ENCODE peak calls at places on chromosomes 6 and 20, in eight cellular contexts. X is nephron progenitor cell, J is upper lobe of right lung, Q is D721Med, E is left ventricle myocardium inferior, N is B cell, W is IMR-90, S is tibial artery. V is an unnamed sample.

GRCh38 chr6:41901882-41902519 is 6.8 kb upstream of the USP49 start:
- DNase-seq in X (no peak), J (no peak), Q (no peak), E (no peak), N (no peak), W (peak; percentile 16), S (no peak), V (no peak)

GRCh38 chr6:37007340-37008043 is 2.0 kb downstream of the FGD2 start:
- DNase-seq in X (no peak), J (peak; percentile 65), Q (no peak), E (no peak), N (peak; percentile 78), W (no peak), S (no peak), V (no peak)

GRCh38 chr6:83055366-83055964 is 10.2 kb downstream of the UBE3D start:
- DNase-seq in X (peak; percentile 55), J (no peak), Q (peak; percentile 25), E (no peak), N (peak; percentile 45), W (peak; percentile 47), S (no peak), V (no peak)

GRCh38 chr6:122049341-122049740 is 350.1 kb upstream of the HSF2 start:
- DNase-seq in X (peak; percentile 12), J (no peak), Q (no peak), E (peak; percentile 21), N (no peak), W (peak; percentile 38), S (no peak), V (no peak)

GRCh38 chr6:1597121-1597744 is 12.5 kb upstream of the FOXC1 start:
- DNase-seq in X (no peak), J (no peak), Q (no peak), E (no peak), N (no peak), W (no peak), S (no peak), V (no peak)

GRCh38 chr6:29633532-29633901 is 534 bp upstream of the GABBR1 start:
- DNase-seq in X (no peak), J (no peak), Q (no peak), E (no peak), N (no peak), W (peak; percentile 15), S (no peak), V (no peak)

GRCh38 chr20:4978050-4978918 is 23.0 kb downstream of the SLC23A2 start:
- DNase-seq in X (no peak), J (no peak), Q (no peak), E (no peak), N (no peak), W (no peak), S (no peak), V (no peak)

GRCh38 chr6:159461266-159461665 is 231.8 kb downstream of the SOD2 start:
- DNase-seq in X (no peak), J (no peak), Q (no peak), E (no peak), N (no peak), W (no peak), S (no peak), V (no peak)

GRCh38 chr20:24936526-24937407 is 12.3 kb upstream of the CST7 start:
- DNase-seq in X (no peak), J (peak; percentile 37), Q (no peak), E (no peak), N (no peak), W (no peak), S (peak; percentile 33), V (no peak)

GRCh38 chr6:1348675-1349074 is 36.8 kb downstream of the FOXQ1 start:
- DNase-seq in X (no peak), J (no peak), Q (no peak), E (peak; percentile 66), N (no peak), W (peak; percentile 55), S (no peak), V (no peak)

GRCh38 chr6:105753184-105754097 is 332.7 kb upstream of the PRDM1 start:
- DNase-seq in X (no peak), J (no peak), Q (no peak), E (no peak), N (no peak), W (peak; percentile 59), S (no peak), V (no peak)

GRCh38 chr20:1721687-1722512 is 64.3 kb upstream of the SIRPG start:
- DNase-seq in X (no peak), J (no peak), Q (no peak), E (no peak), N (no peak), W (no peak), S (no peak), V (no peak)

GRCh38 chr6:14959324-14959885 is 286.5 kb upstream of the JARID2 start:
- DNase-seq in X (no peak), J (no peak), Q (no peak), E (no peak), N (no peak), W (no peak), S (no peak), V (no peak)

GRCh38 chr20:41145821-41146620 is 8.7 kb downstream of the PLCG1 start:
- DNase-seq in X (no peak), J (peak; percentile 73), Q (no peak), E (peak; percentile 61), N (no peak), W (no peak), S (no peak), V (no peak)

GRCh38 chr20:47691632-47692031 is 93.6 kb downstream of the SULF2 start:
- DNase-seq in X (no peak), J (no peak), Q (no peak), E (no peak), N (no peak), W (peak; percentile 22), S (no peak), V (no peak)

GRCh38 chr6:79864001-79864400 is 83.4 kb downstream of the ELOVL4 start:
- DNase-seq in X (no peak), J (no peak), Q (no peak), E (no peak), N (no peak), W (no peak), S (no peak), V (no peak)

GRCh38 chr20:50575869-50576720 is 65.9 kb downstream of the PTPN1 start:
- DNase-seq in X (peak; percentile 63), J (peak; percentile 86), Q (peak; percentile 73), E (peak; percentile 76), N (peak; percentile 73), W (peak; percentile 51), S (peak; percentile 75), V (no peak)

GRCh38 chr6:52417675-52418111 is 2.4 kb upstream of the EFHC1 start:
- DNase-seq in X (no peak), J (no peak), Q (no peak), E (no peak), N (no peak), W (peak; percentile 68), S (no peak), V (no peak)

GRCh38 chr6:47525330-47526057 is 47.9 kb downstream of the CD2AP start:
- DNase-seq in X (no peak), J (no peak), Q (no peak), E (no peak), N (no peak), W (no peak), S (no peak), V (no peak)

GRCh38 chr20:25195962-25196700 is 619 bp downstream of the ENTPD6 start:
- DNase-seq in X (peak; percentile 56), J (no peak), Q (no peak), E (no peak), N (peak; percentile 46), W (peak; percentile 5), S (no peak), V (no peak)

GRCh38 chr6:109526905-109527628 is 44.0 kb upstream of the ZBTB24 start:
- DNase-seq in X (peak; percentile 49), J (no peak), Q (peak; percentile 28), E (no peak), N (peak; percentile 68), W (peak; percentile 69), S (no peak), V (no peak)

DNA sequence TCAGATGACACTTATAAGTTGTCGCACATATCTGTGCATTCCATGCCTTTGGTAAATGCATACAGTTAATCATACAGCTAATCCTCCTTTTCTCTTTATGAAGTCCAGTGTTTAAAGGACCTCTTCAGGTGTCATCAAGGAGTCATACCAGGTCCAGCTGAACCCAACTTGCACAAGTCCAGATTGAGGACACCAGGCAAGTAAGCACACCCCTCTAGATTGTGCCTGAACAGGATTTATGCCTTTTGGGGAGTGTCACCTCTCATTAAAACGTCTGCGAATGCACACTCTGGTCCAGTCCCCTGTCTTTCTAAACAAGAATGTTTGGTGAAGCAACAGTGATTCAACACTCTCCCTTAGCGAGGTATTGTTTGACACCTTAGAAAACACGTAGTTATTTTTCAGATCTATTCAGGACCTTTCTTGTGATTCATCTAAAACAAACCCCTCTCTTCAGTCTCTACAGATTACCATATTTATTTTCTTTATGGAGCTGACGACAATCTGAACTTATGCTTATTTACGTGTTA is 48.4 kb downstream of the C6orf15 start:
- DNase-seq in X (no peak), J (no peak), Q (no peak), E (no peak), N (no peak), W (no peak), S (no peak), V (no peak)
- TF ChIP-seq CTCF in X (no peak), J (no peak), Q (no peak), E (no peak), N (no peak), W (no peak), S (no peak), V (no peak)

GRCh38 chr6:103797738-103798137 is 1062.0 kb downstream of the HACE1 start:
- DNase-seq in X (no peak), J (no peak), Q (no peak), E (no peak), N (no peak), W (no peak), S (no peak), V (no peak)
- TF ChIP-seq CTCF in X (peak; percentile 55), J (peak; percentile 38), Q (peak; percentile 60), E (peak; percentile 16), N (no peak), W (peak; percentile 20), S (no peak), V (peak; percentile 78)

DNA sequence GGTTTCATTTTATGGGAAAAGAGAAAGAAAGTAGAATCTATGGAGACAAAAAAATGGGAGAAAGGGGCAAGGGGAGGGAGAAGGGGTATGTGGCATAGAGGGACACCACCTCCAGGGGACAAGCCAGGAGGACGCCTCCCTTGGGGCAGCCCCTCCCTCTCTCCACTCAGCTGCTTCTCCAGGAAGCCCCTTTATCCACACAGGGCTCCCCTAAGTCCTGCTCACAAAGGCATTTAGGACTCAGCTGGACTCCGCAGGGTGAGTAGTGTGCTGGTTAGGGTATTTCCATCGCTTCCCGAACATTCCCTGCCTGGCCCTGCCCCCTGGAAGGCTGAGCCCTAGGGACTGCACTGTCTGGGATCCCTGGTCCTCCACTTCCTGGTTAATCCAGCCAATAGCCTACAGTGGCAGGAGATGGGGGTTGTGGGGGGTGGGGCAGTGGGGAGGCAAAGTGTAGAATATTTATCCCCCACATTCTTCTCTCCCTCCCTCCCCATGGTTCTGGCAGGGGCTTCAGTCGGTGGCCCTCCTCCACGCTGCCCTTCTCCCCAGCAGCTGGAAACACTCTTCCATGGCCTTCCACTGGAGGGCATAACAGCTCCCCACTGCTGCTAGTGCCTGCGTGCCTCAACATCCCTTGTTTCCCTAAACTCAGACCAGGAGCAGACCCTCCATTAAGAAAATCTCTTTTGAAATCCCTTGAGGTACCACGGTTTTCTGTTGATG is 84.8 kb downstream of the SNX5 start:
- DNase-seq in X (no peak), J (no peak), Q (no peak), E (no peak), N (no peak), W (no peak), S (peak; percentile 27), V (no peak)
- TF ChIP-seq CTCF in X (no peak), J (no peak), Q (no peak), E (no peak), N (no peak), W (no peak), S (no peak), V (no peak)

GRCh38 chr20:58429303-58429702 is 40.3 kb downstream of the VAPB start:
- DNase-seq in X (no peak), J (no peak), Q (no peak), E (no peak), N (no peak), W (no peak), S (no peak), V (no peak)
- TF ChIP-seq CTCF in X (no peak), J (no peak), Q (no peak), E (no peak), N (no peak), W (no peak), S (no peak), V (no peak)

V was measured in type B pancreatic cell.